ENCODE peak calls at places on chromosomes 6 and 20, in four cellular contexts. S is IMR-90, X is GM12878, J is K562. M is an unnamed sample.

GRCh38 chr6:27551607-27552006 is 78.7 kb upstream of the ZNF184 start:
- DNase-seq in X (no peak), J (no peak), S (no peak), M (no peak)

GRCh38 chr20:14992071-14992654 is 654.8 kb upstream of the FLRT3 start:
- DNase-seq in S (no peak), J (no peak), X (no peak), M (no peak)

GRCh38 chr6:150143521-150144293 is 863 bp downstream of the PPP1R14C start:
- DNase-seq in J (no peak), S (no peak), X (no peak), M (no peak)

GRCh38 chr6:56953597-56954388 is 1.1 kb upstream of the BEND6 start:
- DNase-seq in X (peak), S (no peak), J (peak), M (peak)

GRCh38 chr20:617934-618690 is 8.0 kb upstream of the TCF15 start:
- DNase-seq in J (no peak), X (no peak), S (no peak), M (no peak)

GRCh38 chr6:25623874-25624273 is 28.1 kb upstream of the SCGN start:
- DNase-seq in J (no peak), S (no peak), X (no peak), M (no peak)

GRCh38 chr20:44746367-44747165 is 901 bp downstream of the KCNK15 start:
- DNase-seq in S (no peak), X (no peak), J (no peak), M (no peak)

GRCh38 chr6:150169609-150170008 is 26.8 kb downstream of the PPP1R14C start:
- DNase-seq in X (no peak), S (peak), J (peak), M (no peak)

GRCh38 chr6:13283340-13283739 is 45.0 kb downstream of the TBC1D7 start:
- DNase-seq in S (no peak), X (no peak), J (no peak), M (no peak)

GRCh38 chr6:163249651-163250101 is 164.8 kb upstream of the QKI start:
- DNase-seq in J (no peak), S (no peak), X (no peak), M (no peak)

GRCh38 chr20:20259534-20259933 is 108.4 kb upstream of the INSM1 start:
- DNase-seq in J (no peak), X (no peak), S (no peak), M (no peak)

GRCh38 chr6:43927525-43928210 is 157.7 kb downstream of the VEGFA start:
- DNase-seq in S (no peak), J (no peak), X (no peak), M (peak)

GRCh38 chr6:147117009-147117408 is 87.2 kb upstream of the STXBP5 start:
- DNase-seq in X (no peak), S (no peak), J (no peak), M (no peak)

GRCh38 chr6:35181933-35182612 is 31.7 kb upstream of the SCUBE3 start:
- DNase-seq in J (peak), S (peak), X (no peak), M (peak)

GRCh38 chr6:54621285-54621684 is 225.3 kb upstream of the FAM83B start:
- DNase-seq in X (no peak), J (no peak), S (no peak), M (no peak)

GRCh38 chr6:143857651-143858050 is 6.6 kb upstream of the ZC2HC1B start:
- DNase-seq in S (no peak), X (no peak), J (no peak), M (no peak)

GRCh38 chr6:123030292-123030691 is 34.3 kb downstream of the CLVS2 start:
- DNase-seq in J (no peak), S (no peak), X (no peak), M (no peak)

GRCh38 chr6:90644492-90644891 is 57.6 kb upstream of the MAP3K7 start:
- DNase-seq in X (no peak), J (no peak), S (no peak), M (no peak)

GRCh38 chr6:44100088-44100550 is 27.1 kb downstream of the MRPL14 start:
- DNase-seq in S (peak), J (peak), X (no peak), M (peak)

GRCh38 chr6:166600932-166601331 is 14.5 kb upstream of the RAMACL start:
- DNase-seq in X (no peak), J (no peak), S (no peak), M (no peak)

GRCh38 chr20:2470432-2471193 is at the start of gene SNRPB:
- DNase-seq in X (peak), S (peak), J (peak), M (peak)

GRCh38 chr6:12030993-12031550 is 19.0 kb downstream of the HIVEP1 start:
- DNase-seq in S (peak), J (no peak), X (no peak), M (no peak)

GRCh38 chr6:148200302-148200701 is 142.3 kb upstream of the SASH1 start:
- DNase-seq in S (no peak), J (peak), X (no peak), M (peak)

GRCh38 chr6:152572395-152573061 is 64.6 kb downstream of the SYNE1 start:
- DNase-seq in J (no peak), X (no peak), S (peak), M (peak)

GRCh38 chr20:50138479-50139393 is 14.8 kb downstream of the PEDS1 start:
- DNase-seq in S (no peak), X (no peak), J (no peak), M (no peak)

GRCh38 chr20:58944610-58945009 is 36.4 kb upstream of the NELFCD start:
- DNase-seq in S (no peak), J (no peak), X (no peak), M (no peak)

GRCh38 chr20:45336530-45337366 is 11.5 kb downstream of the SDC4 start:
- DNase-seq in X (no peak), S (peak), J (no peak), M (no peak)

GRCh38 chr6:30555428-30556005 is 772 bp downstream of the GNL1 start:
- DNase-seq in J (peak), X (no peak), S (peak), M (peak)

GRCh38 chr6:105755885-105756284 is 330.3 kb upstream of the PRDM1 start:
- DNase-seq in X (no peak), J (no peak), S (no peak), M (no peak)

GRCh38 chr6:154213782-154214181 is 142.8 kb downstream of the IPCEF1 start:
- DNase-seq in J (no peak), X (no peak), S (no peak), M (no peak)

GRCh38 chr20:51910202-51911050 is 108.1 kb upstream of the SALL4 start:
- DNase-seq in S (peak), X (no peak), J (no peak), M (peak)

GRCh38 chr20:8996817-8997512 is 71.9 kb upstream of the PLCB4 start:
- DNase-seq in J (no peak), S (no peak), X (no peak), M (no peak)

GRCh38 chr6:127792616-127793015 is 108.2 kb downstream of the THEMIS start:
- DNase-seq in X (no peak), J (no peak), S (no peak), M (no peak)

GRCh38 chr6:158769696-158770446 is 49.3 kb downstream of the EZR start:
- DNase-seq in S (no peak), J (no peak), X (no peak), M (no peak)

GRCh38 chr20:17910828-17911294 is 57.7 kb downstream of the SNX5 start:
- DNase-seq in X (no peak), S (peak), J (peak), M (peak)
- TF ChIP-seq FOS in X (no peak), S (peak), J (no peak), M (no peak)

DNA sequence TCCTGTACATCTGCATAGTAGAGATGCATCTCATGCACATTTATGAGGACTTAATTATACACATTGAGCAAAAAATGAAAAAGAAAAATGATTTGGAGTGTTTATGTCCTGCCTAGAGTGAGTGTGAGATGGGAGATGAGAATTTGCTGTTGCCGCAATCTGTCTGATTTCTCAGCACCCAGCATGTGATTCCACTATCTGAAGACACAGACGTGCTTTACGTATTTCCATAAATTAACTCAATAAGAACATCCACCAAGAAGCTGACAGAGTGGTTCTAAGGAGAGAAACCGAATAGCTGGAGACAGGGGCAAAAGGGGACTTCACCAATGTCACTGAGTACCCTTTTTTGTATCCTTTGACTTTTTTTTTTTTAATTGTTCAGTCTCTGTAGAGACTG is 15.2 kb downstream of the EDEM2 start:
- DNase-seq in S (no peak), X (no peak), J (no peak), M (no peak)
- TF ChIP-seq FOS in S (no peak), X (no peak), J (no peak), M (no peak)

DNA sequence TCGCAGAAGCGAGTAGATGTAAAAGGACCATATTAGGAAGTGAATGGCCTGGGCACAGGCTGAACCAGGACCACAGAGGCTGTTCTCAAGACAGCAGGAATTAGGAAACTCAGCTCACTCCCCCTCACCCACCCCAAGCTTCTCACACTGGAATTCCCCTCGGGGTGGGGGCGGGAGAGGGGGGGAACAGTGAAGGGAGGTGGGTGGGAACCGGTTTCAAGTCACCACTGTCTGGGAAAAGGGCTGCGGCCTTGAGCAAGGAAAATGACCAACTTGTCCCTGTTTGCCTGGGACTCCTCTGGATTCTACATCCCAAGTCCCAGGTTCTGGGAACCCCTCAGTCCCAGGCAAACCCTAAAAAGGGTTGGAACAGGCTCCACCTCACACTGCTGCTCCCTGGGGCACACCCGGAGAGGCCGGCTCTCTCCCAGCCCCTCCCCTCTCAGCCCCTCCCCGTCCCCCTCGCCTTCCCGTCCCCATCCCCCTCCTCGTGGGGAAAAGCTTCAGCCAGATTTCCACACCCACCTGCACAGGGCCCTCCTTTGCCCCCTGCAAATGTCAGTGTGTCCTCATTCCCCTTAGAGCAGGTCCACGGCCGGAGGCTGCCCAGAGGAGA is 230.8 kb downstream of the TFAP2C start:
- DNase-seq in X (no peak), S (no peak), J (no peak), M (no peak)
- TF ChIP-seq FOS in X (no peak), S (no peak), J (no peak), M (no peak)

GRCh38 chr6:1247058-1247457 is 64.8 kb upstream of the FOXQ1 start:
- DNase-seq in X (no peak), S (no peak), J (no peak), M (no peak)
- TF ChIP-seq FOS in X (no peak), S (no peak), J (no peak), M (no peak)

DNA sequence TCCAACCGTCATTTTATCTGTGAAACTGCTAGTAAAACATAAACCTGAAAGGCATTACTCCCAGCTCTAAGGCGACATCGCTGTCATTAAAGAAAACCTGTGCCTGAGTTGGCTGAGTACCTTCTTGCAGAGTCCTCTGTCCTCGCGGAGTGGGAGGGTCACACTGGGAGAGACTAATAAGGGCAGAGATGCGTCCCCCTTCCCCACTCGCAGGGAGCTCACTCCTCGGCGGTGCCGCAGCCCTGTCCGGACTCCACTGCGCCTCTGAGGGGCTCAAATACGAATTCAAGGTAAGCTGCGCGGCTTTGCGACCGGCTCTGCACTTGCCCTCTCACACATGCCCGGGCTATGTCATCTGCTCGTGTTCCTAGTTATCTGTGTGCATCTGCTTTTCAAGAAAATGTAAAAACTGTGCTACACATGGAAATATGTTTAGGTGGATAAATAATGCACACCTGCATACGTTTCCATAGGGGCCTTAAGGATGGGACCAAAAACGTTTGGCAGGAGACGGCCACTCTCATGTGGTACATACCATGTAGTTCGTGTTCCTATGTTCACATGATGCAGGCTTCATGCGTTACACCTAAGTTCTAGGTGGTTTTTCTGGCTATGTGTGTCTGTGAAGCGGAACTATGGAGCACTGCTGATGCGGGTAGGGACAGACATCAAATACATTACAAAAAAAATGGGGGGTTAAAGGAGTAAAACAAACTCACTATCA is at the start of gene COL19A1:
- DNase-seq in X (peak), S (no peak), J (peak), M (peak)
- TF ChIP-seq FOS in X (no peak), S (no peak), J (no peak), M (no peak)

M was measured in endothelial cell of umbilical vein.